ENCODE peak calls at places on chromosomes 12 and 14, in seven cellular contexts. Y is AG04449, M is cardiac muscle cell, S is suprapubic skin, K is astrocyte of the spinal cord, L is bronchial epithelial cell, E is psoas muscle. W is an unnamed sample.
A peak's percentile ranks its signal among the peaks of the same experiment; 100 is the strongest.

GRCh38 chr12:130761537-130762318 is 45.6 kb upstream of the RIMBP2 start:
- DNase-seq in L (peak; percentile 59), M (peak; percentile 30), K (peak; percentile 50), E (peak; percentile 31), S (no peak), Y (peak; percentile 4), W (no peak)

GRCh38 chr12:58529897-58530296 is 390.4 kb downstream of the LRIG3 start:
- DNase-seq in S (no peak), Y (peak; percentile 89), K (peak; percentile 97), L (peak; percentile 90), E (no peak), M (peak; percentile 92), W (no peak)

GRCh38 chr12:79121486-79121885 is 256.9 kb downstream of the SYT1 start:
- DNase-seq in K (no peak), M (peak; percentile 7), S (no peak), Y (no peak), L (peak; percentile 9), E (no peak), W (no peak)

GRCh38 chr12:120019197-120019596 is 30.2 kb downstream of the BICDL1 start:
- DNase-seq in K (no peak), Y (no peak), E (no peak), L (no peak), S (no peak), M (no peak), W (no peak)

GRCh38 chr12:57965766-57966165 is 24.4 kb downstream of the ATP23 start:
- DNase-seq in L (no peak), M (no peak), K (no peak), E (no peak), S (no peak), Y (no peak), W (no peak)

GRCh38 chr12:128829870-128830504 is 6.2 kb upstream of the SLC15A4 start:
- DNase-seq in E (no peak), M (no peak), S (no peak), Y (no peak), K (no peak), L (peak; percentile 5), W (no peak)

GRCh38 chr12:1234073-1234472 is 243.1 kb downstream of the ERC1 start:
- DNase-seq in E (no peak), S (no peak), L (no peak), Y (no peak), M (peak; percentile 18), K (peak; percentile 48), W (no peak)

GRCh38 chr12:52187640-52188039 is 4.2 kb downstream of the KRT80 start:
- DNase-seq in Y (no peak), M (no peak), E (no peak), K (no peak), S (no peak), L (no peak), W (no peak)

GRCh38 chr12:43805149-43805856 is 814 bp downstream of the TWF1 start:
- DNase-seq in M (peak; percentile 3), K (peak; percentile 22), E (no peak), L (no peak), Y (no peak), S (no peak), W (no peak)

GRCh38 chr12:65532744-65533143 is 254.3 kb downstream of the MSRB3 start:
- DNase-seq in L (no peak), K (peak; percentile 94), S (no peak), M (peak; percentile 58), E (no peak), Y (peak; percentile 80), W (no peak)

GRCh38 chr14:61593330-61593729 is 102.0 kb upstream of the HIF1A start:
- DNase-seq in S (no peak), M (peak; percentile 48), Y (no peak), E (no peak), L (no peak), K (no peak), W (no peak)

GRCh38 chr12:130715996-130716917 is at the start of gene RIMBP2:
- DNase-seq in K (no peak), S (no peak), L (peak; percentile 60), Y (no peak), M (peak; percentile 9), E (no peak), W (peak; percentile 65)

GRCh38 chr14:24365600-24366374 is 2.2 kb upstream of the NFATC4 start:
- DNase-seq in K (peak; percentile 93), Y (peak; percentile 65), S (peak; percentile 94), L (peak; percentile 88), E (peak; percentile 84), M (peak; percentile 97), W (peak; percentile 67)

GRCh38 chr12:65168606-65169310 is 625 bp upstream of the LEMD3 start:
- DNase-seq in S (no peak), Y (no peak), K (no peak), L (no peak), E (no peak), M (peak; percentile 2), W (no peak)

GRCh38 chr12:93571360-93571853 is 1.1 kb upstream of the SOCS2 start:
- DNase-seq in Y (no peak), K (peak; percentile 45), L (no peak), E (peak; percentile 77), M (peak; percentile 57), S (peak; percentile 85), W (peak; percentile 44)

GRCh38 chr14:57533214-57533613 is 39.6 kb upstream of the CCDC198 start:
- DNase-seq in K (peak; percentile 16), E (no peak), M (peak; percentile 15), L (peak; percentile 32), S (no peak), Y (no peak), W (no peak)
- TF ChIP-seq CTCF in K (peak; percentile 26), E (peak; percentile 11), M (peak; percentile 20), L (peak; percentile 34), S (no peak), Y (no peak), W (no peak)

GRCh38 chr14:88871429-88871828 is 47.0 kb downstream of the TTC8 start:
- DNase-seq in K (no peak), Y (no peak), S (no peak), L (no peak), E (no peak), M (no peak), W (no peak)

GRCh38 chr14:88870777-88871176 is 46.3 kb downstream of the TTC8 start:
- DNase-seq in Y (no peak), K (no peak), L (no peak), E (no peak), S (no peak), M (no peak), W (no peak)

GRCh38 chr14:88872976-88873375 is 48.5 kb downstream of the TTC8 start:
- DNase-seq in S (no peak), M (no peak), L (no peak), Y (no peak), K (no peak), E (no peak), W (no peak)

GRCh38 chr14:88866305-88866704 is 41.9 kb downstream of the TTC8 start:
- DNase-seq in L (no peak), M (no peak), S (no peak), Y (no peak), K (peak; percentile 37), E (no peak), W (no peak)

DNA sequence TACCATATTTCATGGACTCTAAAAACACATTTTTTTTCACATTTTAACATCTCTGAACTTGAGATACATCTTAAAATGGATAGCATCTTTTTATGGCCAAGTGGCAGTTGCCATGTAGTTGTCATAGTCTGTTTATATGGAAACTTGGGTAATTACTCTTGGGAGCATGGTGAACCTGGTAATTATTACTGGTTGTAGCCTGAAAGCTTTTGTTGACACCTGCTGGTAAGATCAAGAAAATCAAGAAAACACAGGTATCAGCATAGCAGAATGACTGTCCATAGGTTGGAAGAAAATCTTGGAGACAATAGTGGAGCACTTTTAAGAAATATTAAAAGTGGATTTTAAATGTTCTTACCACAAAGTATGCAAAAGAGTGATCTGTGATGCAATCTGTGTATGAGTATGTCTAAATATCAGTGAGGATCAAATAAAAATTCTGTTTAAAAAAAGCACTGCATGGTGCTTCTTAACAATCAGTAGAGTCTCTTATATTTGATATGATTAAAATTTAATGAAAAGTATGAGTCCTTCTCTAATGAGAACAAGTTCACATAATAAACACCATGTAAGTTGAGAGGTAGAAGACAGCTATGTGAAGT is 44.2 kb downstream of the TTC8 start:
- DNase-seq in L (peak; percentile 55), E (no peak), Y (no peak), S (no peak), M (peak; percentile 15), K (peak; percentile 21), W (no peak)
- TF ChIP-seq CTCF in L (peak; percentile 38), E (peak; percentile 26), Y (peak; percentile 17), S (no peak), M (peak; percentile 23), K (peak; percentile 44), W (no peak)

GRCh38 chr12:59650594-59651229 is 54.9 kb downstream of the SLC16A7 start:
- DNase-seq in Y (no peak), E (no peak), M (peak; percentile 40), S (no peak), L (no peak), K (peak; percentile 52), W (no peak)

GRCh38 chr12:59652098-59652497 is 56.3 kb downstream of the SLC16A7 start:
- DNase-seq in Y (no peak), M (no peak), L (no peak), E (no peak), S (no peak), K (no peak), W (no peak)

GRCh38 chr12:59651230-59651920 is 55.5 kb downstream of the SLC16A7 start:
- DNase-seq in L (peak; percentile 61), Y (no peak), K (peak; percentile 44), S (no peak), E (no peak), M (peak; percentile 21), W (no peak)

GRCh38 chr12:59657266-59657665 is 61.4 kb downstream of the SLC16A7 start:
- DNase-seq in S (no peak), E (no peak), Y (no peak), L (peak; percentile 72), K (peak; percentile 40), M (peak; percentile 32), W (no peak)

GRCh38 chr12:59654061-59654460 is 58.2 kb downstream of the SLC16A7 start:
- DNase-seq in K (no peak), Y (no peak), M (no peak), L (no peak), S (no peak), E (no peak), W (no peak)
- TF ChIP-seq CTCF in K (no peak), Y (no peak), M (no peak), L (no peak), S (no peak), E (no peak), W (no peak)

GRCh38 chr14:45610303-45610702 is 357.3 kb upstream of the MIS18BP1 start:
- DNase-seq in S (no peak), L (peak; percentile 44), M (no peak), E (no peak), Y (no peak), K (peak; percentile 26), W (no peak)
- TF ChIP-seq CTCF in S (peak; percentile 2), L (peak; percentile 48), M (no peak), E (no peak), Y (no peak), K (peak; percentile 44), W (peak; percentile 10)